ENCODE peak calls at places on chromosomes 12 and 14, in four cellular contexts. U, B, Z and I are unnamed samples.

GRCh38 chr12:127231366-127231765 is 1035.6 kb upstream of the TMEM132C start:
- DNase-seq in U (no peak), Z (no peak), B (no peak), I (no peak)

GRCh38 chr14:58822856-58823255 is 185.1 kb downstream of the DACT1 start:
- DNase-seq in Z (no peak), U (no peak), B (no peak), I (no peak)

GRCh38 chr12:41604830-41605229 is 416.7 kb downstream of the PDZRN4 start:
- DNase-seq in Z (no peak), U (no peak), B (no peak), I (no peak)

GRCh38 chr14:51479584-51480305 is 172.0 kb upstream of the FRMD6 start:
- DNase-seq in B (peak), Z (no peak), U (no peak), I (no peak)

GRCh38 chr12:72535591-72535990 is 263.4 kb downstream of the TRHDE start:
- DNase-seq in U (no peak), B (no peak), Z (no peak), I (no peak)

GRCh38 chr12:87266305-87266704 is 762.9 kb downstream of the C12orf50 start:
- DNase-seq in U (no peak), B (no peak), Z (no peak), I (no peak)

GRCh38 chr14:104436047-104436531 is 143.5 kb upstream of the C14orf180 start:
- DNase-seq in U (peak), B (no peak), Z (peak), I (peak)

GRCh38 chr12:128606040-128606439 is 217.7 kb downstream of the SLC15A4 start:
- DNase-seq in B (no peak), Z (no peak), U (no peak), I (no peak)

GRCh38 chr12:28882444-28882843 is 266.6 kb upstream of the FAR2 start:
- DNase-seq in Z (no peak), U (no peak), B (peak), I (no peak)

GRCh38 chr12:132205271-132206092 is 61.2 kb downstream of the NOC4L start:
- DNase-seq in Z (peak), U (no peak), B (no peak), I (no peak)

GRCh38 chr14:72800296-72800695 is 93.6 kb downstream of the DPF3 start:
- DNase-seq in Z (no peak), U (no peak), B (no peak), I (no peak)

GRCh38 chr14:59046746-59047145 is 141.7 kb upstream of the DAAM1 start:
- DNase-seq in Z (no peak), U (no peak), B (no peak), I (no peak)

GRCh38 chr12:69886101-69886500 is 61.1 kb downstream of the MYRFL start:
- DNase-seq in U (no peak), B (no peak), Z (no peak), I (no peak)

GRCh38 chr12:119479121-119479561 is 114.4 kb upstream of the TMEM233 start:
- DNase-seq in U (no peak), B (no peak), Z (no peak), I (no peak)
- TF ChIP-seq CTCF in U (no peak), B (no peak), Z (no peak), I (no peak)

GRCh38 chr12:46659844-46660243 is 166.0 kb downstream of the SLC38A4 start:
- DNase-seq in B (no peak), U (no peak), Z (no peak), I (no peak)
- H3K4me3 ChIP-seq in B (no peak), U (no peak), Z (peak), I (peak)

DNA sequence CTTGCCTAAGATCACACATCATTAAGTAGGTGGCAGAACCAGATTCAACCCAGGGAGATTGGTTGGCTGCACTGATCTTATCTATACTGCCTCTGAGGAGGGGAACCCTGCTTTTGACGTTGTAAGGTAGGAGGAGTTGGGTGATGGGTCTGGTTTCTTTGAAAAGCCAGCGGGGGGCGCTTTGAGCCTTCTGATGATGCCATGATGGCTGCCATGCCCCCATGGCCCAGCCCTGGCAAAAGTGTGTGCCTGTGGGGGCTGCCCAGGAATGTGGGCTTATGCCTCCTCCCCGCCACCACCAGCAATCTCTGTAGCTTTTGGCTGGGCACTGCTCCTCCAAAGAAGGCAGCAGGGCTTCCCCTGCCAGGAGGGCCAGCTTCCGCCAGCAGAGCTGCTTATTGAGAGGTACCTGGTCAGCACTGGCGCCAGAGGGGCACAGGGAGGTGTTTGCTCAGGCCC is 224.3 kb downstream of the SLC41A2 start:
- DNase-seq in U (no peak), B (no peak), Z (no peak), I (no peak)
- TF ChIP-seq CTCF in U (no peak), B (peak), Z (no peak), I (no peak)

GRCh38 chr14:25041898-25042297 is 8.0 kb downstream of the STXBP6 start:
- DNase-seq in B (no peak), U (no peak), Z (no peak), I (no peak)
- H3K4me3 ChIP-seq in B (no peak), U (no peak), Z (no peak), I (no peak)

GRCh38 chr12:120076651-120077050 is 39.9 kb downstream of the RAB35 start:
- DNase-seq in B (no peak), U (no peak), Z (no peak), I (no peak)

GRCh38 chr12:120080043-120080400 is 36.5 kb downstream of the RAB35 start:
- DNase-seq in U (no peak), B (no peak), Z (peak), I (no peak)

GRCh38 chr12:120079352-120080042 is 37.1 kb downstream of the RAB35 start:
- DNase-seq in U (no peak), Z (peak), B (no peak), I (no peak)

GRCh38 chr12:120077260-120077659 is 39.3 kb downstream of the RAB35 start:
- DNase-seq in U (no peak), B (no peak), Z (no peak), I (no peak)

GRCh38 chr12:120078868-120079267 is 37.7 kb downstream of the RAB35 start:
- DNase-seq in Z (no peak), U (no peak), B (no peak), I (no peak)
- TF ChIP-seq CTCF in Z (no peak), U (no peak), B (no peak), I (no peak)

GRCh38 chr12:92762773-92763172 is 60.0 kb downstream of the PLEKHG7 start:
- DNase-seq in B (no peak), U (no peak), Z (no peak), I (no peak)
- H3K4me3 ChIP-seq in B (no peak), U (no peak), Z (no peak), I (no peak)

DNA sequence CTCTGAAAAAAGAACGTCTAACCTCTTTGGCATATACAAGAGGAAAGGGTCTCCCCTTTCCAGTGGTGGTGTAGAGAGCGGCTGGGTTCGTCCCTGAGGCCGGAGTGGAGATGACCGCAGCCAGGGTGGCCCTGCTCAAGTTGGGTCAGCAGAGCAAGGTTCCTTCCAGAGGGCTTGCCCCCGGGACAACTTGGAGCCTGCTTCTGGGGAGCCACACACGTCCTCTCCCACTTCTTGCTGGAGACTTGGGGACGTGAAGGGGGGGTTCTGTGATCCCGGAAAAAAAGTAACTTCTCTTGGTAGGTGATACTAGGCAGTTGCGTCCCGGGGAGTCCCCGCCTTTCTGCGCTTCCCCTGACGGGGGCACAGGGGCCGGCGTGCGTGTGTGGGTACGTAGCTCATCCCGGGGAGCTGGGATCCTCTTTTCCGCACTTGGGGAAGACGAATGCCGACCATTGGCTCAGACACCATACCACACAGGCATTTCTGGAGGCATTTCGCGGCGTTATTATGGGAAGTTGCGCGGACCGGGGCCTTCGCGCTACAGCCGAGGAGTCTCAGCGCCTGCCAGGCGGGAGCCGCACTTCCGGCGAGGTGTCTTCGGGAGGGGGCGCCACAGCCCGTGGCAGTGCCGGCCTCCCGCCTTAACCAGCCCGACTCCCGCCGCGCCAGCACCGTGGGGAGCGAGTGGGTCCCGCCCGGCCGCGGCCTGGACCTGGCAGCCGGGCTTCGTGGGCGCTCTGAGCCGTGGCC is 14.8 kb upstream of the PAX9 start:
- DNase-seq in B (no peak), U (no peak), Z (no peak), I (no peak)
- TF ChIP-seq CTCF in B (peak), U (no peak), Z (no peak), I (no peak)

DNA sequence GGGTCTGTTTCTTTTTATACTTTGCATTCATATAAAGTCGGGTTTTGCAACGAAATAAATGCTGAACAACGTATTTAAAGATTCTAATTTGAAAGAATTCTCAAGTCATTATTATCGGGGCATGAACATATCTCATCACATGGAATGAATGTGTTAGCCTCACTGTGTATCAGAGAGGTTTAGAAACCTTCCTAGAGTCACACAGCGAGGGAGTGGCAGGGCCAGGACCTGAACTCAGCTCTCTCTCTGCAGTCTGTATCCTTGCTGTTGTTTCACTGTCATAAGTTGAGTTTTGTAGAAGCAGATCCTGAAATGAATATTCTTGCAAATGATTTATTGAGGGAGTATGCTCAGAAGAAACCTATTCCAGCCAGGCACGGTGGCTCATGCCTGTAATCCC is 209.2 kb upstream of the NOS1 start:
- DNase-seq in Z (no peak), U (no peak), B (no peak), I (no peak)
- H3K4me3 ChIP-seq in Z (no peak), U (no peak), B (no peak), I (no peak)

GRCh38 chr12:109678732-109679131 is 34.9 kb upstream of the FAM222A start:
- DNase-seq in U (no peak), Z (no peak), B (no peak), I (no peak)
- TF ChIP-seq CTCF in U (no peak), Z (no peak), B (no peak), I (no peak)

GRCh38 chr14:70808402-70809237 is 693 bp downstream of the MAP3K9 start:
- DNase-seq in Z (peak), B (no peak), U (peak), I (no peak)

GRCh38 chr14:70810621-70811020 is 1.3 kb upstream of the MAP3K9 start:
- DNase-seq in B (no peak), Z (no peak), U (no peak), I (no peak)

GRCh38 chr14:70809238-70810214 is at the start of gene MAP3K9:
- DNase-seq in B (peak), U (peak), Z (peak), I (no peak)

GRCh38 chr14:70811065-70811464 is 1.8 kb upstream of the MAP3K9 start:
- DNase-seq in B (peak), U (no peak), Z (no peak), I (no peak)

DNA sequence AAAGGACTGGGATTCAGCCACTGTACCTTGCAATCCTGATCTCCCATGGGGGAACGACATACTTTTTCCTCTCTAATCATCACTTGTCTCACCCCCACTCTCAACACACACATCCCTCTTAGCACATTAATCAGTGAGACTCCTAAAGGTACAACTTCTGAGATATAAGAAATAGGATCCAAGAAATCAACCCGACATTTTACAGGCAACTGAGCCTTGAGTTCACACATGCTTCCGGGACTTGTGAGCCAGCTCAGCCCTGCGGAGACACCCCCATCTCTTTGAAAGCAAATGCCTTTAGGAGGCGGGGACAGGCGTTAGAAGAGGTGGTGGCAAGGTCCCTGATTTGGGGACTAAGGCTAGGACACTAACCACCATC is 1.3 kb downstream of the MAP3K9 start:
- DNase-seq in Z (no peak), B (no peak), U (peak), I (no peak)
- H3K4me3 ChIP-seq in Z (peak), B (no peak), U (peak), I (peak)